ENCODE peak calls at places on chromosomes 11 and 22, in six cellular contexts. O is IMR-90, W is H9, S is neuronal stem cell, K is H1, X is mesenchymal stem cell. V is an unnamed sample.
A peak's percentile ranks its signal among the peaks of the same experiment; 100 is the strongest.

GRCh38 chr11:103358251-103358650 is 249.0 kb downstream of the DYNC2H1 start:
- DNase-seq in O (peak; percentile 71), W (no peak), S (no peak), K (no peak), X (peak; percentile 21), V (peak; percentile 9)

GRCh38 chr22:46070722-46071450 is 79.4 kb upstream of the PPARA start:
- DNase-seq in O (peak; percentile 54), W (peak; percentile 61), S (no peak), K (no peak), X (peak; percentile 53), V (peak; percentile 13)

GRCh38 chr11:47330002-47330911 is 22.2 kb downstream of the MYBPC3 start:
- DNase-seq in O (peak; percentile 29), W (peak; percentile 43), S (no peak), K (no peak), X (no peak), V (peak; percentile 28)

GRCh38 chr11:128061321-128061871 is 526.0 kb downstream of the ETS1 start:
- DNase-seq in O (peak; percentile 71), W (no peak), S (no peak), K (no peak), X (peak; percentile 85), V (peak; percentile 23)

GRCh38 chr11:63574856-63575602 is 11.8 kb upstream of the PLAAT2 start:
- DNase-seq in O (peak; percentile 27), W (peak; percentile 14), S (no peak), K (no peak), X (no peak), V (no peak)

GRCh38 chr11:120095516-120095915 is 42.4 kb downstream of the TRIM29 start:
- DNase-seq in O (no peak), W (no peak), S (no peak), K (no peak), X (no peak), V (no peak)

GRCh38 chr11:83827940-83828554 is 541.9 kb upstream of the CCDC90B start:
- DNase-seq in O (peak; percentile 52), W (no peak), S (peak; percentile 31), K (no peak), X (peak; percentile 61), V (peak; percentile 56)

GRCh38 chr11:59336176-59336575 is 22.5 kb upstream of the OR5AN1 start:
- DNase-seq in O (no peak), W (no peak), S (no peak), K (no peak), X (no peak), V (no peak)

GRCh38 chr11:35274909-35275807 is 136.2 kb downstream of the CD44 start:
- DNase-seq in O (no peak), W (no peak), S (no peak), K (no peak), X (no peak), V (peak; percentile 59)

GRCh38 chr11:65003282-65003681 is 6.5 kb upstream of the BATF2 start:
- DNase-seq in O (peak; percentile 66), W (peak; percentile 44), S (no peak), K (no peak), X (peak; percentile 50), V (peak; percentile 40)

GRCh38 chr11:12773591-12773990 is 99.4 kb downstream of the TEAD1 start:
- DNase-seq in O (no peak), W (no peak), S (no peak), K (no peak), X (no peak), V (no peak)

GRCh38 chr11:12508151-12508740 is 130.9 kb downstream of the PARVA start:
- DNase-seq in O (peak; percentile 75), W (no peak), S (no peak), K (no peak), X (peak; percentile 54), V (peak; percentile 39)

GRCh38 chr22:35178446-35178845 is 78.8 kb upstream of the HMGXB4 start:
- DNase-seq in O (no peak), W (no peak), S (no peak), K (no peak), X (no peak), V (no peak)

GRCh38 chr22:49735411-49736311 is 92.0 kb downstream of the BRD1 start:
- DNase-seq in O (no peak), W (peak; percentile 65), S (peak; percentile 67), K (no peak), X (no peak), V (peak; percentile 55)

GRCh38 chr11:71251159-71251721 is 1.1 kb downstream of the SHANK2 start:
- DNase-seq in O (no peak), W (peak; percentile 35), S (no peak), K (no peak), X (no peak), V (no peak)

GRCh38 chr11:45150943-45151342 is 4.5 kb downstream of the PRDM11 start:
- DNase-seq in O (no peak), W (no peak), S (no peak), K (no peak), X (no peak), V (no peak)

GRCh38 chr11:15107730-15108515 is 6.8 kb upstream of the INSC start:
- DNase-seq in O (peak; percentile 55), W (no peak), S (no peak), K (no peak), X (peak; percentile 74), V (no peak)

GRCh38 chr11:72251614-72252013 is 7.6 kb upstream of the PHOX2A start:
- DNase-seq in O (no peak), W (no peak), S (no peak), K (no peak), X (no peak), V (no peak)

GRCh38 chr22:39727541-39727940 is 157.0 kb downstream of the CACNA1I start:
- DNase-seq in O (peak; percentile 54), W (no peak), S (no peak), K (no peak), X (peak; percentile 58), V (no peak)

GRCh38 chr22:47355776-47356432 is 593.5 kb downstream of the TBC1D22A start:
- DNase-seq in O (no peak), W (no peak), S (no peak), K (no peak), X (no peak), V (no peak)

GRCh38 chr11:565921-566509 is 5.2 kb downstream of the RASSF7 start:
- DNase-seq in O (no peak), W (peak; percentile 58), S (no peak), K (no peak), X (no peak), V (peak; percentile 74)
- H3K4ac ChIP-seq in O (no peak overlapping the region), W (no peak overlapping the region), S (no peak overlapping the region), K (peak overlapping the region; percentile 53), X (no peak overlapping the region), V (no peak overlapping the region)

GRCh38 chr22:43007519-43008102 is 7.3 kb downstream of the PACSIN2 start:
- DNase-seq in O (peak; percentile 75), W (no peak), S (no peak), K (no peak), X (peak; percentile 67), V (no peak)
- H3K4ac ChIP-seq in O (peak overlapping the region; percentile 37), W (no peak overlapping the region), S (no peak overlapping the region), K (no peak overlapping the region), X (no peak overlapping the region), V (no peak overlapping the region)

DNA sequence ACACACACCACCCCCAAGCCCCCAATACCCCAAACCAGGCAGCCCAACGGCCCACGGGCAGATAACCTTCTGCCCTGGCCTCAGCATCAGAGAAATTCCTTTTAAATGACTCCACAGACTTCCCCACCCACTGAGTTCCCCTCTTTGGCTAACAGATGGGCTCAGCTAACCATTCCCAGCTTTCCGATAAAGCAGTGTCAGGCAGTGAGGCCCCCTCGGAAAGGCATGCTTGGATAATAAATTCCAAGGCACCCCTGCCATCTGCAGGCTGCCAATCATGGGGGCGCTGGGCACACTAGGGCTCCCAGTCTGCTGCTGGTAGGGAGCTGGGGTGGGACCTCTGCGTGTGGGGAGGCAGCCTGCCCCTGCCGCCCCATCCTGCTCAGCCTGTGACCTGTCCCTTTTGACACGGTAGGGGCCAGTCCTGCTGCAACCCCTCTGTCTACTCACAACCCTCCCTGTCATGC is 453.6 kb downstream of the MIAT start:
- DNase-seq in O (peak; percentile 71), W (peak; percentile 32), S (no peak), K (no peak), X (peak; percentile 75), V (peak; percentile 88)
- H3K4ac ChIP-seq in O (peak overlapping the region; percentile 73), W (no peak overlapping the region), S (no peak overlapping the region), K (no peak overlapping the region), X (no peak overlapping the region), V (no peak overlapping the region)

GRCh38 chr11:46279393-46280099 is 2.1 kb downstream of the CREB3L1 start:
- DNase-seq in O (peak; percentile 80), W (no peak), S (no peak), K (no peak), X (peak; percentile 67), V (no peak)
- H3K4ac ChIP-seq in O (peak overlapping the region; percentile 98), W (no peak overlapping the region), S (no peak overlapping the region), K (no peak overlapping the region), X (peak overlapping the region; percentile 39), V (no peak overlapping the region)

GRCh38 chr11:67400251-67400941 is 1.3 kb downstream of the PPP1CA start:
- DNase-seq in O (no peak), W (no peak), S (no peak), K (no peak), X (peak; percentile 45), V (no peak)

GRCh38 chr11:67404515-67405195 is 772 bp downstream of the TBC1D10C start:
- DNase-seq in O (no peak), W (no peak), S (no peak), K (no peak), X (no peak), V (no peak)

GRCh38 chr11:67398661-67399563 is 2.7 kb downstream of the PPP1CA start:
- DNase-seq in O (no peak), W (no peak), S (no peak), K (no peak), X (no peak), V (no peak)

GRCh38 chr11:67400942-67401494 is 640 bp downstream of the PPP1CA start:
- DNase-seq in O (no peak), W (no peak), S (no peak), K (no peak), X (peak; percentile 36), V (no peak)

DNA sequence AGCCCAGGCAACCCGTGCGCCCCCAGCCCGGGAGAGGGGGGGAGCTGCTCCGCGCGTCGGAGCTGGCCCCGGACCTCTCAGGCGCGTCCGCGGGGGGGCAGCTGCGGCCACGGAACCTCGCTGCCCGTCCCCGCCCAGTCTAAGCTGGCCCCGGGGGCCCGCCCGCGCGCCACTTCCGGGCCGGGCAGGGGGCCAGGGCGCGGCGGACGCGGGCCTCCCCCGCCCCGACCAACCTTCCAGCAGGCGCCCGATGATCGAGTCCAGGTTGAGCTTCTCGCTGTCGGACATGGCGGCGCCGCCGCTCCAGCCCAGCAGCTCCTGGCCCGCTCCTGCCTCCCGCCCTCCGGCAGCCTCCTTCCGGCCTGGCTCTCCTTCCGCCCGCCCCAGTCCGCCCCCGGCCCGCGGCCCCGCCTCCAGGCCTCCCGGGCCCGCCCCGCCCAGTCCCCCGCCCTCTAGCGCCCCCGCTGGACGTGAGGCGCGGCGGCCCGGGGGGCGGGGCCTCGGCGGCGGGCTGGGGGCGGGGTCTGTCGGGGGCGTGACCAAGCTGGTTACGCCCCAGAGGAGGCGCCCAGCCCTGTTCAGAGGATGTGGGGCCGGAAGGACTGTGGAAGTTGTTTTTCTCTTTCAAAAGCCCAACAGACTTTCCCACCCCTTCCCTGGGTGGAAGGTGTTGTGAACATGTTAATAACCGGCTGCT is at the start of gene PPP1CA:
- DNase-seq in O (peak; percentile 79), W (peak; percentile 91), S (peak; percentile 90), K (peak; percentile 64), X (peak; percentile 86), V (peak; percentile 91)
- H3K4ac ChIP-seq in O (peak within 1 kb of the TSS; percentile 97), W (no peak within 1 kb of the TSS), S (peak within 1 kb of the TSS; percentile 66), K (peak within 1 kb of the TSS; percentile 100), X (peak within 1 kb of the TSS; percentile 92), V (peak within 1 kb of the TSS; percentile 19)

V was measured in mesendoderm.